ENCODE peak calls at places on chromosomes 1 and 21, in nine cellular contexts. B, S, G, T, K, D, N, E and C are unnamed samples.

GRCh38 chr1:172837816-172838680 is 179.1 kb downstream of the FASLG start:
- DNase-seq in T (no peak), K (no peak), B (no peak), N (no peak), G (no peak), E (no peak), D (peak; percentile 87), S (peak; percentile 41), C (no peak)

GRCh38 chr1:178151831-178152230 is 57.9 kb downstream of the RASAL2 start:
- DNase-seq in E (no peak), D (no peak), S (no peak), N (no peak), G (no peak), K (no peak), B (no peak), T (no peak), C (no peak)

GRCh38 chr1:28921286-28921869 is 7.0 kb downstream of the EPB41 start:
- DNase-seq in E (no peak), B (no peak), N (no peak), D (no peak), K (no peak), G (peak; percentile 71), T (no peak), S (no peak), C (no peak)

GRCh38 chr21:14889080-14889805 is 175.6 kb downstream of the NRIP1 start:
- DNase-seq in S (peak; percentile 93), G (no peak), K (no peak), D (no peak), N (no peak), B (no peak), T (no peak), E (no peak), C (no peak)

GRCh38 chr1:71660417-71660816 is 579.6 kb upstream of the ZRANB2 start:
- DNase-seq in G (no peak), B (no peak), N (no peak), T (no peak), E (no peak), S (peak; percentile 13), D (no peak), K (no peak), C (no peak)

GRCh38 chr1:169368406-169368769 is 393 bp downstream of the BLZF1 start:
- DNase-seq in E (peak; percentile 35), D (peak; percentile 16), T (no peak), N (peak; percentile 13), G (peak; percentile 2), K (peak; percentile 51), S (no peak), B (no peak), C (no peak)

GRCh38 chr1:152442765-152443164 is 28.7 kb upstream of the CRNN start:
- DNase-seq in E (no peak), N (peak; percentile 62), D (peak; percentile 61), S (peak; percentile 42), T (no peak), B (no peak), G (no peak), K (no peak), C (no peak)

GRCh38 chr1:167130782-167131520 is 37.1 kb downstream of the STYXL2 start:
- DNase-seq in B (no peak), K (no peak), N (no peak), S (no peak), G (no peak), D (no peak), T (no peak), E (no peak), C (no peak)

GRCh38 chr1:110298991-110299390 is 40.2 kb upstream of the RBM15 start:
- DNase-seq in B (no peak), S (no peak), T (no peak), D (no peak), N (no peak), G (no peak), K (no peak), E (no peak), C (no peak)

GRCh38 chr1:207022996-207023679 is 9.4 kb downstream of the C1orf116 start:
- DNase-seq in G (no peak), B (no peak), S (no peak), E (no peak), D (no peak), T (no peak), N (no peak), K (no peak), C (no peak)

GRCh38 chr21:45543710-45544448 is 1.6 kb upstream of the SLC19A1 start:
- DNase-seq in D (no peak), N (no peak), T (no peak), E (no peak), S (no peak), K (peak; percentile 81), B (no peak), G (no peak), C (peak; percentile 79)

GRCh38 chr1:175555266-175555665 is 188.1 kb downstream of the TNR start:
- DNase-seq in B (no peak), G (no peak), N (no peak), S (peak; percentile 7), K (no peak), D (peak; percentile 76), T (no peak), E (no peak), C (no peak)

GRCh38 chr1:82491301-82491986 is 690.7 kb downstream of the ADGRL2 start:
- DNase-seq in T (no peak), N (no peak), B (no peak), D (no peak), S (no peak), G (no peak), E (no peak), K (no peak), C (no peak)

GRCh38 chr1:27430903-27431653 is 38.7 kb downstream of the GPR3 start:
- DNase-seq in G (peak; percentile 15), E (no peak), B (no peak), N (peak; percentile 23), K (no peak), S (peak; percentile 38), T (no peak), D (no peak), C (no peak)

GRCh38 chr1:205248793-205249601 is 21.3 kb downstream of the TMCC2 start:
- DNase-seq in B (no peak), T (peak; percentile 92), N (peak; percentile 55), K (peak; percentile 89), S (peak; percentile 61), G (no peak), D (no peak), E (no peak), C (no peak)

GRCh38 chr21:42395910-42396625 is at the start of gene TMPRSS3:
- DNase-seq in E (no peak), T (no peak), K (no peak), G (no peak), D (peak; percentile 71), N (peak; percentile 44), S (no peak), B (no peak), C (no peak)

GRCh38 chr1:180386740-180387367 is 115.5 kb downstream of the ACBD6 start:
- DNase-seq in T (no peak), G (no peak), B (no peak), D (no peak), S (no peak), N (no peak), E (no peak), K (no peak), C (no peak)

GRCh38 chr1:244144053-244144452 is 93.0 kb downstream of the ZBTB18 start:
- DNase-seq in D (no peak), N (no peak), E (no peak), S (no peak), G (no peak), T (no peak), K (no peak), B (no peak), C (no peak)

GRCh38 chr1:236951672-236952071 is 52.6 kb downstream of the MT1HL1 start:
- DNase-seq in N (no peak), D (no peak), B (no peak), E (peak; percentile 29), K (no peak), G (no peak), S (no peak), T (no peak), C (no peak)

GRCh38 chr1:168293372-168293771 is 12.7 kb downstream of the TBX19 start:
- DNase-seq in G (no peak), B (no peak), D (no peak), K (no peak), E (no peak), S (peak; percentile 31), T (no peak), N (no peak), C (no peak)

GRCh38 chr1:54080598-54081049 is 27.2 kb downstream of the TCEANC2 start:
- DNase-seq in D (no peak), K (no peak), B (no peak), E (no peak), N (no peak), S (no peak), G (no peak), T (no peak), C (no peak)

GRCh38 chr1:243718893-243719292 is 131.2 kb downstream of the AKT3 start:
- DNase-seq in S (peak; percentile 90), G (no peak), K (no peak), B (no peak), D (peak; percentile 84), E (no peak), T (no peak), N (no peak), C (no peak)

GRCh38 chr1:92816732-92817131 is 15.1 kb upstream of the RPL5 start:
- DNase-seq in S (no peak), K (no peak), N (no peak), B (no peak), T (no peak), E (no peak), G (no peak), D (no peak), C (no peak)

GRCh38 chr1:86018311-86018923 is 138.2 kb downstream of the COL24A1 start:
- DNase-seq in K (no peak), D (peak; percentile 30), E (peak; percentile 48), T (no peak), N (peak; percentile 6), S (peak; percentile 39), G (peak; percentile 7), B (no peak), C (peak; percentile 5)

GRCh38 chr1:210586785-210587184 is 258.1 kb downstream of the HHAT start:
- DNase-seq in G (peak; percentile 17), D (no peak), K (no peak), N (no peak), B (no peak), S (no peak), T (no peak), E (no peak), C (no peak)

GRCh38 chr1:71232166-71232763 is 151.4 kb upstream of the ZRANB2 start:
- DNase-seq in G (no peak), B (no peak), S (no peak), T (no peak), N (no peak), K (peak; percentile 66), D (no peak), E (no peak), C (no peak)

GRCh38 chr1:204128464-204128963 is 23.3 kb downstream of the ETNK2 start:
- DNase-seq in D (no peak), B (no peak), S (no peak), N (no peak), T (no peak), G (no peak), K (no peak), E (no peak), C (no peak)

GRCh38 chr1:201126832-201127754 is at the start of gene ASCL5:
- DNase-seq in S (no peak), D (peak; percentile 97), B (no peak), E (peak; percentile 46), G (no peak), N (no peak), T (peak; percentile 65), K (no peak), C (peak; percentile 89)

GRCh38 chr1:111719135-111719534 is 20.1 kb downstream of the INKA2 start:
- DNase-seq in D (no peak), S (no peak), E (no peak), B (no peak), G (no peak), N (no peak), K (no peak), T (no peak), C (no peak)

GRCh38 chr1:220874201-220874655 is 5.0 kb upstream of the HLX start:
- DNase-seq in G (no peak), E (peak; percentile 73), S (peak; percentile 76), D (peak; percentile 55), B (no peak), T (peak; percentile 24), N (no peak), K (peak; percentile 71), C (peak; percentile 74)

GRCh38 chr1:25773441-25774125 is 26.4 kb upstream of the SELENON start:
- DNase-seq in D (no peak), B (no peak), S (no peak), G (no peak), N (peak; percentile 52), T (no peak), E (no peak), K (peak; percentile 92), C (peak; percentile 19)